ENCODE peak calls at places on chromosome 19, in five cellular contexts. One of them, this sample, is unnamed.

GRCh38 chr19:38062959-38063786 is 156.2 kb downstream of the SIPA1L3 start:
- DNase-seq in G401: no peak
- DNase-seq in GM13977: no peak
- DNase-seq in stimulated activated CD8-positive, alpha-beta memory T cell treated with anti-CD3 and anti-CD28 coated beads, Interleukin-2, amount 100 ng/mL, for 1 hour: no peak
- DNase-seq in ovary: no peak
- DNase-seq in this sample: no peak

GRCh38 chr19:2653717-2654584 is 48.5 kb downstream of the GNG7 start:
- DNase-seq in ovary: no peak
- DNase-seq in stimulated activated CD8-positive, alpha-beta memory T cell treated with anti-CD3 and anti-CD28 coated beads, Interleukin-2, amount 100 ng/mL, for 1 hour: no peak
- DNase-seq in GM13977: no peak
- DNase-seq in G401: peak; percentile 27
- DNase-seq in this sample: no peak

GRCh38 chr19:12940897-12941296 is 2.5 kb downstream of the CALR start:
- DNase-seq in ovary: no peak
- DNase-seq in stimulated activated CD8-positive, alpha-beta memory T cell treated with anti-CD3 and anti-CD28 coated beads, Interleukin-2, amount 100 ng/mL, for 1 hour: no peak
- DNase-seq in GM13977: no peak
- DNase-seq in G401: no peak
- DNase-seq in this sample: no peak

GRCh38 chr19:42201489-42202289 is 15.8 kb downstream of the DEDD2 start:
- DNase-seq in stimulated activated CD8-positive, alpha-beta memory T cell treated with anti-CD3 and anti-CD28 coated beads, Interleukin-2, amount 100 ng/mL, for 1 hour: no peak
- DNase-seq in G401: no peak
- DNase-seq in ovary: no peak
- DNase-seq in GM13977: peak; percentile 86
- DNase-seq in this sample: peak; percentile 89

GRCh38 chr19:17244618-17245534 is 843 bp downstream of the NR2F6 start:
- DNase-seq in stimulated activated CD8-positive, alpha-beta memory T cell treated with anti-CD3 and anti-CD28 coated beads, Interleukin-2, amount 100 ng/mL, for 1 hour: no peak
- DNase-seq in GM13977: peak; percentile 63
- DNase-seq in ovary: peak; percentile 59
- DNase-seq in G401: no peak
- DNase-seq in this sample: no peak

GRCh38 chr19:17775991-17776803 is 18.7 kb upstream of the B3GNT3 start:
- DNase-seq in G401: no peak
- DNase-seq in GM13977: peak; percentile 95
- DNase-seq in ovary: no peak
- DNase-seq in stimulated activated CD8-positive, alpha-beta memory T cell treated with anti-CD3 and anti-CD28 coated beads, Interleukin-2, amount 100 ng/mL, for 1 hour: no peak
- DNase-seq in this sample: peak; percentile 94

GRCh38 chr19:50602089-50602422 is 33.8 kb upstream of the LRRC4B start:
- DNase-seq in stimulated activated CD8-positive, alpha-beta memory T cell treated with anti-CD3 and anti-CD28 coated beads, Interleukin-2, amount 100 ng/mL, for 1 hour: no peak
- DNase-seq in G401: no peak
- DNase-seq in ovary: no peak
- DNase-seq in GM13977: no peak
- DNase-seq in this sample: no peak

GRCh38 chr19:21202865-21203494 is 61.1 kb downstream of the ZNF431 start:
- DNase-seq in stimulated activated CD8-positive, alpha-beta memory T cell treated with anti-CD3 and anti-CD28 coated beads, Interleukin-2, amount 100 ng/mL, for 1 hour: no peak
- DNase-seq in G401: peak; percentile 24
- DNase-seq in ovary: no peak
- DNase-seq in GM13977: peak; percentile 7
- DNase-seq in this sample: peak; percentile 21

GRCh38 chr19:39193785-39194184 is 3.0 kb upstream of the NCCRP1 start:
- DNase-seq in GM13977: no peak
- DNase-seq in ovary: no peak
- DNase-seq in stimulated activated CD8-positive, alpha-beta memory T cell treated with anti-CD3 and anti-CD28 coated beads, Interleukin-2, amount 100 ng/mL, for 1 hour: no peak
- DNase-seq in G401: no peak
- DNase-seq in this sample: no peak

GRCh38 chr19:4768934-4769777 is 22.4 kb upstream of the FEM1A start:
- DNase-seq in G401: peak; percentile 98
- DNase-seq in ovary: peak; percentile 91
- DNase-seq in stimulated activated CD8-positive, alpha-beta memory T cell treated with anti-CD3 and anti-CD28 coated beads, Interleukin-2, amount 100 ng/mL, for 1 hour: peak; percentile 61
- DNase-seq in GM13977: peak; percentile 83
- DNase-seq in this sample: peak; percentile 81

GRCh38 chr19:49436381-49437017 is 4.8 kb downstream of the SLC17A7 start:
- DNase-seq in G401: peak; percentile 73
- DNase-seq in stimulated activated CD8-positive, alpha-beta memory T cell treated with anti-CD3 and anti-CD28 coated beads, Interleukin-2, amount 100 ng/mL, for 1 hour: no peak
- DNase-seq in GM13977: peak; percentile 68
- DNase-seq in ovary: no peak
- DNase-seq in this sample: peak; percentile 70

GRCh38 chr19:41774515-41774980 is 19.2 kb downstream of the CEACAM6 start:
- DNase-seq in stimulated activated CD8-positive, alpha-beta memory T cell treated with anti-CD3 and anti-CD28 coated beads, Interleukin-2, amount 100 ng/mL, for 1 hour: no peak
- DNase-seq in GM13977: no peak
- DNase-seq in ovary: no peak
- DNase-seq in G401: no peak
- DNase-seq in this sample: no peak

GRCh38 chr19:49807888-49808675 is 5.0 kb downstream of the FUZ start:
- DNase-seq in GM13977: no peak
- DNase-seq in ovary: no peak
- DNase-seq in stimulated activated CD8-positive, alpha-beta memory T cell treated with anti-CD3 and anti-CD28 coated beads, Interleukin-2, amount 100 ng/mL, for 1 hour: no peak
- DNase-seq in G401: no peak
- DNase-seq in this sample: no peak

GRCh38 chr19:45443462-45444317 is 20.0 kb upstream of the ERCC1 start:
- DNase-seq in stimulated activated CD8-positive, alpha-beta memory T cell treated with anti-CD3 and anti-CD28 coated beads, Interleukin-2, amount 100 ng/mL, for 1 hour: no peak
- DNase-seq in GM13977: peak; percentile 71
- DNase-seq in ovary: peak; percentile 97
- DNase-seq in G401: peak; percentile 63
- DNase-seq in this sample: peak; percentile 77

GRCh38 chr19:5445667-5446066 is 9.6 kb upstream of the ZNRF4 start:
- DNase-seq in GM13977: no peak
- DNase-seq in ovary: no peak
- DNase-seq in stimulated activated CD8-positive, alpha-beta memory T cell treated with anti-CD3 and anti-CD28 coated beads, Interleukin-2, amount 100 ng/mL, for 1 hour: no peak
- DNase-seq in G401: peak; percentile 39
- DNase-seq in this sample: no peak

GRCh38 chr19:782195-783043 is 14.8 kb upstream of the PTBP1 start:
- DNase-seq in stimulated activated CD8-positive, alpha-beta memory T cell treated with anti-CD3 and anti-CD28 coated beads, Interleukin-2, amount 100 ng/mL, for 1 hour: no peak
- DNase-seq in GM13977: no peak
- DNase-seq in ovary: no peak
- DNase-seq in G401: no peak
- DNase-seq in this sample: no peak

GRCh38 chr19:5138606-5139594 is 170.0 kb downstream of the KDM4B start:
- DNase-seq in stimulated activated CD8-positive, alpha-beta memory T cell treated with anti-CD3 and anti-CD28 coated beads, Interleukin-2, amount 100 ng/mL, for 1 hour: peak; percentile 55
- DNase-seq in G401: peak; percentile 27
- DNase-seq in GM13977: peak; percentile 91
- DNase-seq in ovary: peak; percentile 20
- DNase-seq in this sample: peak; percentile 88

GRCh38 chr19:45885556-45886426 is at the start of gene IRF2BP1:
- DNase-seq in GM13977: peak; percentile 93
- DNase-seq in ovary: peak; percentile 91
- DNase-seq in G401: peak; percentile 93
- DNase-seq in stimulated activated CD8-positive, alpha-beta memory T cell treated with anti-CD3 and anti-CD28 coated beads, Interleukin-2, amount 100 ng/mL, for 1 hour: peak; percentile 77
- DNase-seq in this sample: peak; percentile 93

GRCh38 chr19:23318143-23318542 is 67.9 kb upstream of the ZNF724 start:
- DNase-seq in G401: no peak
- DNase-seq in stimulated activated CD8-positive, alpha-beta memory T cell treated with anti-CD3 and anti-CD28 coated beads, Interleukin-2, amount 100 ng/mL, for 1 hour: no peak
- DNase-seq in GM13977: no peak
- DNase-seq in ovary: no peak
- DNase-seq in this sample: no peak

GRCh38 chr19:35945121-35945792 is 9.1 kb downstream of the LRFN3 start:
- DNase-seq in GM13977: no peak
- DNase-seq in ovary: no peak
- DNase-seq in stimulated activated CD8-positive, alpha-beta memory T cell treated with anti-CD3 and anti-CD28 coated beads, Interleukin-2, amount 100 ng/mL, for 1 hour: no peak
- DNase-seq in G401: no peak
- DNase-seq in this sample: no peak

GRCh38 chr19:7397687-7398086 is 49.0 kb downstream of the ARHGEF18 start:
- DNase-seq in ovary: no peak
- DNase-seq in GM13977: no peak
- DNase-seq in G401: no peak
- DNase-seq in stimulated activated CD8-positive, alpha-beta memory T cell treated with anti-CD3 and anti-CD28 coated beads, Interleukin-2, amount 100 ng/mL, for 1 hour: no peak
- DNase-seq in this sample: no peak

GRCh38 chr19:2487780-2488330 is 11.9 kb downstream of the GADD45B start:
- DNase-seq in G401: no peak
- DNase-seq in stimulated activated CD8-positive, alpha-beta memory T cell treated with anti-CD3 and anti-CD28 coated beads, Interleukin-2, amount 100 ng/mL, for 1 hour: no peak
- DNase-seq in ovary: no peak
- DNase-seq in GM13977: no peak
- DNase-seq in this sample: no peak

GRCh38 chr19:4909172-4909896 is at the start of gene UHRF1:
- DNase-seq in ovary: no peak
- DNase-seq in stimulated activated CD8-positive, alpha-beta memory T cell treated with anti-CD3 and anti-CD28 coated beads, Interleukin-2, amount 100 ng/mL, for 1 hour: no peak
- DNase-seq in G401: no peak
- DNase-seq in GM13977: peak; percentile 86
- DNase-seq in this sample: peak; percentile 89

GRCh38 chr19:45939792-45940514 is 25.4 kb upstream of the NANOS2 start:
- DNase-seq in G401: no peak
- DNase-seq in stimulated activated CD8-positive, alpha-beta memory T cell treated with anti-CD3 and anti-CD28 coated beads, Interleukin-2, amount 100 ng/mL, for 1 hour: no peak
- DNase-seq in ovary: no peak
- DNase-seq in GM13977: no peak
- DNase-seq in this sample: no peak

GRCh38 chr19:56269348-56269747 is 3.2 kb upstream of the EDDM13 start:
- DNase-seq in stimulated activated CD8-positive, alpha-beta memory T cell treated with anti-CD3 and anti-CD28 coated beads, Interleukin-2, amount 100 ng/mL, for 1 hour: no peak
- DNase-seq in ovary: no peak
- DNase-seq in G401: no peak
- DNase-seq in GM13977: no peak
- DNase-seq in this sample: no peak

GRCh38 chr19:11538232-11539036 is at the start of gene CNN1:
- DNase-seq in G401: peak; percentile 18
- DNase-seq in ovary: peak; percentile 86
- DNase-seq in GM13977: no peak
- DNase-seq in stimulated activated CD8-positive, alpha-beta memory T cell treated with anti-CD3 and anti-CD28 coated beads, Interleukin-2, amount 100 ng/mL, for 1 hour: no peak
- DNase-seq in this sample: no peak

GRCh38 chr19:13122275-13122878 is 4.3 kb downstream of the NACC1 start:
- DNase-seq in stimulated activated CD8-positive, alpha-beta memory T cell treated with anti-CD3 and anti-CD28 coated beads, Interleukin-2, amount 100 ng/mL, for 1 hour: no peak
- DNase-seq in GM13977: no peak
- DNase-seq in ovary: no peak
- DNase-seq in G401: no peak
- DNase-seq in this sample: no peak

GRCh38 chr19:42207767-42208259 is 9.7 kb downstream of the DEDD2 start:
- DNase-seq in GM13977: no peak
- DNase-seq in ovary: no peak
- DNase-seq in G401: no peak
- DNase-seq in stimulated activated CD8-positive, alpha-beta memory T cell treated with anti-CD3 and anti-CD28 coated beads, Interleukin-2, amount 100 ng/mL, for 1 hour: no peak
- DNase-seq in this sample: no peak

GRCh38 chr19:40594657-40595077 is 6.5 kb upstream of the LTBP4 start:
- DNase-seq in stimulated activated CD8-positive, alpha-beta memory T cell treated with anti-CD3 and anti-CD28 coated beads, Interleukin-2, amount 100 ng/mL, for 1 hour: no peak
- DNase-seq in ovary: no peak
- DNase-seq in G401: no peak
- DNase-seq in GM13977: no peak
- DNase-seq in this sample: no peak

GRCh38 chr19:44548736-44549135 is 19.3 kb upstream of the CEACAM20 start:
- DNase-seq in G401: no peak
- DNase-seq in ovary: no peak
- DNase-seq in GM13977: no peak
- DNase-seq in stimulated activated CD8-positive, alpha-beta memory T cell treated with anti-CD3 and anti-CD28 coated beads, Interleukin-2, amount 100 ng/mL, for 1 hour: no peak
- DNase-seq in this sample: no peak

GRCh38 chr19:7856679-7857663 is 17.2 kb downstream of the PRR36 start:
- DNase-seq in ovary: no peak
- DNase-seq in GM13977: no peak
- DNase-seq in G401: no peak
- DNase-seq in stimulated activated CD8-positive, alpha-beta memory T cell treated with anti-CD3 and anti-CD28 coated beads, Interleukin-2, amount 100 ng/mL, for 1 hour: no peak
- DNase-seq in this sample: no peak

GRCh38 chr19:54430306-54431254 is 15.3 kb downstream of the TTYH1 start:
- DNase-seq in stimulated activated CD8-positive, alpha-beta memory T cell treated with anti-CD3 and anti-CD28 coated beads, Interleukin-2, amount 100 ng/mL, for 1 hour: no peak
- DNase-seq in ovary: peak; percentile 64
- DNase-seq in G401: peak; percentile 54
- DNase-seq in GM13977: peak; percentile 82
- DNase-seq in this sample: peak; percentile 77

GRCh38 chr19:27709496-27709895 is 1503.5 kb downstream of the UQCRFS1 start:
- DNase-seq in stimulated activated CD8-positive, alpha-beta memory T cell treated with anti-CD3 and anti-CD28 coated beads, Interleukin-2, amount 100 ng/mL, for 1 hour: no peak
- DNase-seq in ovary: no peak
- DNase-seq in G401: no peak
- DNase-seq in GM13977: no peak
- DNase-seq in this sample: no peak

GRCh38 chr19:42032428-42032827 is 37.6 kb downstream of the GRIK5 start:
- DNase-seq in stimulated activated CD8-positive, alpha-beta memory T cell treated with anti-CD3 and anti-CD28 coated beads, Interleukin-2, amount 100 ng/mL, for 1 hour: no peak
- DNase-seq in G401: no peak
- DNase-seq in GM13977: no peak
- DNase-seq in ovary: no peak
- DNase-seq in this sample: no peak

This sample was measured in GM20000.